ENCODE peak calls at places on chromosome 21, in seven cellular contexts. B is activated CD4-positive, CD25-positive, alpha-beta regulatory T cell; Q is Right ventricle myocardium superior; N is psoas muscle; A is fibroblast of lung; X is NAMALWA; R is CD8-positive, alpha-beta T cell. J is an unnamed sample.

GRCh38 chr21:41547111-41547510 is 39.2 kb upstream of the TMPRSS2 start:
- DNase-seq in B (no peak), Q (no peak), N (no peak), A (no peak), X (no peak), R (no peak), J (no peak)

GRCh38 chr21:25385912-25386474 is 221.3 kb downstream of the MRPL39 start:
- DNase-seq in B (no peak), Q (no peak), N (no peak), A (peak; percentile 78), X (peak; percentile 54), R (no peak), J (no peak)

GRCh38 chr21:30234643-30235042 is 18.7 kb upstream of the CLDN8 start:
- DNase-seq in B (no peak), Q (no peak), N (no peak), A (peak; percentile 15), X (no peak), R (no peak), J (no peak)

GRCh38 chr21:37668462-37669239 is 247.6 kb downstream of the KCNJ6 start:
- DNase-seq in B (no peak), Q (no peak), N (no peak), A (no peak), X (no peak), R (no peak), J (no peak)

GRCh38 chr21:38468989-38469388 is 29.3 kb downstream of the ERG start:
- DNase-seq in B (no peak), Q (no peak), N (no peak), A (no peak), X (no peak), R (no peak), J (no peak)

GRCh38 chr21:45995686-45996179 is 14.2 kb downstream of the COL6A1 start:
- DNase-seq in B (no peak), Q (peak; percentile 32), N (peak; percentile 52), A (no peak), X (no peak), R (no peak), J (no peak)

GRCh38 chr21:32181415-32181814 is 97.4 kb downstream of the MIS18A start:
- DNase-seq in B (no peak), Q (peak; percentile 43), N (no peak), A (no peak), X (no peak), R (no peak), J (no peak)

GRCh38 chr21:25772680-25773079 is 37.9 kb downstream of the GABPA start:
- DNase-seq in B (no peak), Q (no peak), N (no peak), A (no peak), X (peak; percentile 6), R (no peak), J (no peak)

GRCh38 chr21:38531610-38532009 is 33.3 kb upstream of the ERG start:
- DNase-seq in B (no peak), Q (peak; percentile 39), N (no peak), A (peak; percentile 2), X (no peak), R (no peak), J (no peak)

GRCh38 chr21:44585892-44586291 is 5.5 kb upstream of the KRTAP10-5 start:
- DNase-seq in B (no peak), Q (no peak), N (no peak), A (no peak), X (no peak), R (no peak), J (no peak)

GRCh38 chr21:45917241-45917640 is 64.3 kb upstream of the COL6A1 start:
- DNase-seq in B (no peak), Q (no peak), N (no peak), A (no peak), X (no peak), R (no peak), J (no peak)

GRCh38 chr21:34126691-34127090 is 53.3 kb downstream of the MRPS6 start:
- DNase-seq in B (no peak), Q (no peak), N (no peak), A (peak; percentile 32), X (no peak), R (no peak), J (no peak)

GRCh38 chr21:46096997-46097825 is 701 bp upstream of the COL6A2 start:
- DNase-seq in B (no peak), Q (no peak), N (peak; percentile 53), A (peak; percentile 40), X (no peak), R (no peak), J (no peak)

GRCh38 chr21:14734833-14735232 is 188.7 kb upstream of the SAMSN1 start:
- DNase-seq in B (no peak), Q (no peak), N (no peak), A (no peak), X (no peak), R (no peak), J (no peak)

GRCh38 chr21:22855581-22855980 is 1857.4 kb downstream of the NCAM2 start:
- DNase-seq in B (no peak), Q (no peak), N (no peak), A (no peak), X (no peak), R (no peak), J (no peak)

GRCh38 chr21:27250386-27250785 is 283.5 kb upstream of the ADAMTS5 start:
- DNase-seq in B (no peak), Q (no peak), N (no peak), A (peak; percentile 28), X (no peak), R (no peak), J (no peak)

GRCh38 chr21:21137986-21138385 is 139.8 kb downstream of the NCAM2 start:
- DNase-seq in B (no peak), Q (no peak), N (no peak), A (peak; percentile 25), X (no peak), R (no peak), J (no peak)

GRCh38 chr21:44442266-44443125 is 12.8 kb upstream of the LRRC3 start:
- DNase-seq in B (no peak), Q (peak; percentile 30), N (peak; percentile 32), A (no peak), X (no peak), R (no peak), J (no peak)

GRCh38 chr21:43973634-43973955 is 38.5 kb upstream of the TRAPPC10 start:
- DNase-seq in B (no peak), Q (no peak), N (peak; percentile 47), A (no peak), X (no peak), R (no peak), J (no peak)

GRCh38 chr21:46062471-46063211 is 35.3 kb upstream of the COL6A2 start:
- DNase-seq in B (no peak), Q (no peak), N (peak; percentile 19), A (no peak), X (no peak), R (no peak), J (no peak)

GRCh38 chr21:26788783-26789182 is 56.4 kb downstream of the ADAMTS1 start:
- DNase-seq in B (no peak), Q (peak; percentile 68), N (no peak), A (peak; percentile 95), X (no peak), R (no peak), J (no peak)

GRCh38 chr21:36470294-36470693 is 9.6 kb downstream of the CLDN14 start:
- DNase-seq in B (no peak), Q (no peak), N (no peak), A (no peak), X (no peak), R (no peak), J (no peak)

GRCh38 chr21:46081022-46081861 is 16.7 kb upstream of the COL6A2 start:
- DNase-seq in B (no peak), Q (no peak), N (peak; percentile 55), A (peak; percentile 35), X (no peak), R (no peak), J (no peak)

GRCh38 chr21:45876381-45877159 is 105.0 kb upstream of the COL6A1 start:
- DNase-seq in B (no peak), Q (no peak), N (peak; percentile 43), A (peak; percentile 49), X (no peak), R (no peak), J (no peak)

J was measured in GM12891.